ENCODE peak calls at places on chromosomes 3 and 15, in seven cellular contexts. J is HCT116, T is HL-60, E is A549, C is GM23338, N is Panc1, U is HepG2. G is an unnamed sample.

GRCh38 chr3:183341545-183342288 is 86.7 kb downstream of the MCF2L2 start:
- DNase-seq in J (no peak), T (no peak), E (no peak), C (no peak), N (no peak), U (no peak), G (no peak)

GRCh38 chr15:100338247-100338646 is 3.5 kb downstream of the ADAMTS17 start:
- DNase-seq in J (no peak), T (no peak), E (no peak), C (no peak), N (no peak), U (no peak), G (no peak)

GRCh38 chr3:175989161-175989560 is 1130.0 kb downstream of the NAALADL2 start:
- DNase-seq in J (no peak), T (no peak), E (no peak), C (no peak), N (no peak), U (no peak), G (no peak)

GRCh38 chr15:48084759-48085420 is 35.9 kb upstream of the SLC24A5 start:
- DNase-seq in J (no peak), T (no peak), E (peak; percentile 11), C (peak; percentile 78), N (peak; percentile 8), U (peak; percentile 26), G (no peak)

GRCh38 chr15:79194386-79194785 is 88.1 kb upstream of the ANKRD34C start:
- DNase-seq in J (no peak), T (no peak), E (no peak), C (no peak), N (no peak), U (no peak), G (no peak)

GRCh38 chr3:29696311-29696710 is 415.4 kb downstream of the RBMS3 start:
- DNase-seq in J (no peak), T (no peak), E (no peak), C (no peak), N (no peak), U (no peak), G (no peak)

GRCh38 chr3:189049458-189050231 is 122.1 kb upstream of the TPRG1 start:
- DNase-seq in J (no peak), T (no peak), E (no peak), C (peak; percentile 32), N (no peak), U (no peak), G (no peak)

GRCh38 chr3:71450985-71451560 is 132.5 kb downstream of the FOXP1 start:
- DNase-seq in J (no peak), T (no peak), E (no peak), C (no peak), N (no peak), U (no peak), G (no peak)

GRCh38 chr3:41026394-41027177 is 172.7 kb upstream of the CTNNB1 start:
- DNase-seq in J (no peak), T (no peak), E (peak; percentile 60), C (peak; percentile 15), N (no peak), U (peak; percentile 35), G (no peak)

GRCh38 chr3:128054363-128054762 is 2.1 kb downstream of the SEC61A1 start:
- DNase-seq in J (no peak), T (no peak), E (no peak), C (no peak), N (no peak), U (no peak), G (no peak)

GRCh38 chr3:119884161-119884557 is 102.3 kb downstream of the NR1I2 start:
- DNase-seq in J (no peak), T (no peak), E (no peak), C (no peak), N (no peak), U (no peak), G (no peak)

GRCh38 chr3:119885746-119886530 is 104.0 kb downstream of the NR1I2 start:
- DNase-seq in J (no peak), T (no peak), E (no peak), C (no peak), N (no peak), U (no peak), G (no peak)

GRCh38 chr3:119883461-119884160 is 101.7 kb downstream of the NR1I2 start:
- DNase-seq in J (no peak), T (no peak), E (no peak), C (no peak), N (no peak), U (no peak), G (no peak)

GRCh38 chr3:119880966-119881365 is 99.1 kb downstream of the NR1I2 start:
- DNase-seq in J (no peak), T (no peak), E (no peak), C (no peak), N (no peak), U (no peak), G (no peak)
- TF ChIP-seq REST in J (no peak), T (no peak), E (no peak), C (no peak), N (no peak), U (no peak), G (no peak)

GRCh38 chr15:90479656-90480055 is 50.1 kb upstream of the CRTC3 start:
- DNase-seq in J (peak; percentile 10), T (no peak), E (no peak), C (no peak), N (no peak), U (no peak), G (no peak)
- TF ChIP-seq REST in J (no peak), T (no peak), E (no peak), C (no peak), N (no peak), U (no peak), G (no peak)

DNA sequence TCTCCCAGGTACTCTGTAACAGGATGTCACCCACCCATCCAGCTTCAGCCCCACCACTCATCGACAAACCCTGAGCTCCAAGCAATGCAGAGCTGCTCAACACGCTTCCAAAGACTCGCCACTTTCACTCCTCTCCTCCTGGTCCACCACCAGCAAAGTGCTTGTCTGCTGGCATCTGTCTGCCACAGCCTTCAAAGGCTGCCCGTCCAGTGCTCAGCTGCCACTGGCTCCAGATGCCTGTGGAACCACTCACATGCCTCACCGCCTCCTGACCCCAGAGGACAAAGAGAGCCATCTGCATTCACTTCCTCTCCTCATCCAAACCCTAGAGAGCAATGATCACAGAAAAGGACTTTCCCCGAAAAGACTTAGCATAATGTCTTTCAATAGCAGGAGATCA is 109.5 kb upstream of the OCA2 start:
- DNase-seq in J (no peak), T (no peak), E (no peak), C (no peak), N (no peak), U (no peak), G (no peak)
- TF ChIP-seq REST in J (no peak), T (no peak), E (no peak), C (no peak), N (no peak), U (no peak), G (no peak)

GRCh38 chr3:12916159-12916558 is 74.8 kb upstream of the RPL32 start:
- DNase-seq in J (no peak), T (peak; percentile 76), E (no peak), C (no peak), N (no peak), U (no peak), G (no peak)
- TF ChIP-seq REST in J (no peak), T (no peak), E (no peak), C (no peak), N (no peak), U (no peak), G (no peak)

DNA sequence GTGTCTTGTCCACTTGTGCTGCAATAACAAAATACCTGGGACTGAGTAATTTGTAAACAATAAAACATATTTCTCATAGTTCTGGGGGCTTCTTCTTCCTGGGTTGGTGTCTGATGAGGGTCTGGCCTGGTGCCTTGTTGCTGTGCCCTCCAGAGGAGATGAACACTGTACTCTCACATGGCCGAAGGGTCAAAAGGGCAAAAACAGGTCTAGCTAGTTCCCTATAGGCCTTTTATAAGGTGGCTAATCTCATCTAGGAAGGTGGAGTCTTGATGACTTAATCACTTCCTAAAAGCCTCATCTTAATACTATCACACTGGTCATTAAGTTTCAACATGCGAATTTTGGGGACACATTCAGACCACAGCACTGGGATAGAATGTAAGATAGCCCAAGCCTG is 228.4 kb downstream of the TLE3 start:
- DNase-seq in J (no peak), T (no peak), E (no peak), C (no peak), N (no peak), U (no peak), G (no peak)
- TF ChIP-seq REST in J (no peak), T (no peak), E (no peak), C (no peak), N (no peak), U (no peak), G (no peak)

DNA sequence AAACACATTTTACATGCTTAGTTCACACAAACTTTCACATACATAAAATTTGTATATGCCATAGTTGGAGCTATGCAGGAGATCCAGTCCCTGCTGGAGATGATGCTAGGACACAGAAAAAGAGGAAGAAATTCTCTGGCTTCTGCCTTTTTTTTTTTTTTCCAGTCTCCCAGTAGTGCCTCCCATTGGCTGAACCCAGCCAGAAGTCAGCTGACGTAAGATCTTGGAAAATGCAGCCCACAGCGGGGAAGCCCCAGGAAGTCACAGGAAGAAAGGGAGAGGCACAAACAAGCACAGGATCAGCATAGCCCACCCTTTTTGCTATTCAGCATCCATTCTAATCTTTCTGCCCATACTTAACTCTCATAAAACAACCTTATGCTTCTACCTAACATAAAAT is 38.5 kb downstream of the SCN11A start:
- DNase-seq in J (no peak), T (no peak), E (no peak), C (peak; percentile 72), N (no peak), U (no peak), G (no peak)
- TF ChIP-seq REST in J (no peak), T (no peak), E (no peak), C (no peak), N (no peak), U (no peak), G (no peak)

GRCh38 chr3:114205541-114205940 is 26.7 kb upstream of the DRD3 start:
- DNase-seq in J (no peak), T (no peak), E (no peak), C (no peak), N (no peak), U (no peak), G (no peak)
- TF ChIP-seq REST in J (no peak), T (no peak), E (no peak), C (no peak), N (no peak), U (no peak), G (no peak)

GRCh38 chr3:100042577-100042981 is 71.7 kb downstream of the FILIP1L start:
- DNase-seq in J (no peak), T (no peak), E (no peak), C (no peak), N (peak; percentile 48), U (no peak), G (no peak)

GRCh38 chr3:100041328-100041749 is 73.0 kb downstream of the FILIP1L start:
- DNase-seq in J (peak; percentile 8), T (no peak), E (peak; percentile 33), C (no peak), N (peak; percentile 95), U (peak; percentile 48), G (no peak)

GRCh38 chr3:100043271-100043670 is 71.0 kb downstream of the FILIP1L start:
- DNase-seq in J (no peak), T (no peak), E (no peak), C (no peak), N (no peak), U (no peak), G (no peak)

GRCh38 chr3:100040846-100041245 is 73.5 kb downstream of the FILIP1L start:
- DNase-seq in J (no peak), T (no peak), E (no peak), C (no peak), N (no peak), U (no peak), G (no peak)

GRCh38 chr3:100042144-100042543 is 72.2 kb downstream of the FILIP1L start:
- DNase-seq in J (no peak), T (no peak), E (peak; percentile 48), C (no peak), N (peak; percentile 83), U (no peak), G (no peak)
- TF ChIP-seq REST in J (no peak), T (no peak), E (no peak), C (no peak), N (no peak), U (no peak), G (no peak)

G was measured in GM12878.